ENCODE peak calls at places on chromosomes 4 and X, in six cellular contexts. U is body of pancreas; A is psoas muscle; M is adipocyte; Q is CD4-positive, alpha-beta memory T cell; V is IMR-90. J is an unnamed sample.

GRCh38 chr4:54516556-54517215 is 141.1 kb upstream of the KIT start:
- DNase-seq in V (peak; percentile 26), Q (no peak), A (no peak), M (no peak), U (no peak), J (no peak)

GRCh38 chr4:74531952-74532794 is 87.2 kb downstream of the AREG start:
- DNase-seq in Q (peak; percentile 22), U (no peak), A (no peak), V (peak; percentile 87), M (peak; percentile 91), J (peak; percentile 77)

GRCh38 chr4:174539571-174539970 is 17.3 kb upstream of the HPGD start:
- DNase-seq in Q (no peak), M (no peak), V (no peak), A (no peak), U (no peak), J (no peak)

GRCh38 chrX:109155161-109155560 is 326.7 kb downstream of the GUCY2F start:
- DNase-seq in Q (no peak), A (no peak), U (no peak), M (no peak), V (no peak), J (no peak)

GRCh38 chrX:21766101-21766500 is 8.2 kb upstream of the SMPX start:
- DNase-seq in Q (no peak), A (no peak), M (no peak), U (no peak), V (no peak), J (no peak)

GRCh38 chrX:107290019-107290418 is 83.6 kb downstream of the DNAAF6 start:
- DNase-seq in U (no peak), M (no peak), Q (no peak), A (no peak), V (no peak), J (no peak)

GRCh38 chr4:118954246-118954645 is 65.6 kb downstream of the SYNPO2 start:
- DNase-seq in V (peak; percentile 42), U (no peak), Q (no peak), A (no peak), M (peak; percentile 70), J (no peak)

GRCh38 chrX:2705461-2705860 is 14.4 kb downstream of the CD99 start:
- DNase-seq in M (no peak), A (no peak), Q (no peak), U (no peak), V (no peak), J (no peak)

GRCh38 chr4:54958236-54958635 is 167.2 kb downstream of the KDR start:
- DNase-seq in U (no peak), Q (peak; percentile 46), V (peak; percentile 22), M (no peak), A (no peak), J (no peak)

GRCh38 chrX:28590394-28590793 is 3.1 kb downstream of the IL1RAPL1 start:
- DNase-seq in A (no peak), U (no peak), Q (no peak), M (peak; percentile 13), V (peak; percentile 32), J (no peak)

GRCh38 chrX:15751160-15751819 is 13.2 kb downstream of the CA5B start:
- DNase-seq in V (peak; percentile 56), U (no peak), M (peak; percentile 64), A (no peak), Q (peak; percentile 87), J (peak; percentile 28)

GRCh38 chrX:1466971-1467561 is 14.4 kb upstream of the ASMTL start:
- DNase-seq in Q (peak; percentile 56), A (no peak), V (no peak), M (no peak), U (no peak), J (peak; percentile 49)

DNA sequence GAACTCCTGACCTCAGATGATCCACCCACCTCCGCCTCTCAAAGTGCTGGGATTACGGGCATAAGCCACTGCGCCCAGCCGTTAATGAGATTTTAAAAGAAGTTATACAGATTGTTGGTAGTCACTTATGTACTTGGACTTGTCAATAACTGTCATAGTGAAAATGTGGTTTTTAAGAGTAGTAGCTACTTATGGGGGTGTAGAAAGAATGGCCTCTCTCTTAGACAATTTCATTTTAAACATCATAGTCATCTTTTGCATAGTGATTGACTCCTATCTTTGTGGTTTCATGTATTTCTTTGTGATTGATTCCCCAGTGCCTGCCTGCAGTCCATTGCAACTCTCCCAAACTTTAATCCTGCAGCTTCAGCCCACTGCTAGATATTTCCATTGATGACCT is 17.4 kb downstream of the FAM199X start:
- DNase-seq in U (no peak), M (no peak), V (no peak), A (no peak), Q (no peak), J (no peak)
- H3K9me3 ChIP-seq in U (no peaks in the 10 kb centered on the region), M (peaks cover 5% of the 10 kb centered on the region), V (no peaks in the 10 kb centered on the region), A (peaks cover 3% of the 10 kb centered on the region), Q (no peaks in the 10 kb centered on the region), J (no peaks in the 10 kb centered on the region)

GRCh38 chrX:8984231-8984630 is 49.7 kb downstream of the FAM9B start:
- DNase-seq in U (no peak), A (no peak), Q (no peak), V (no peak), M (peak; percentile 21), J (no peak)

GRCh38 chrX:8981742-8982141 is 52.2 kb downstream of the FAM9B start:
- DNase-seq in A (no peak), Q (peak; percentile 3), M (no peak), U (no peak), V (peak; percentile 4), J (peak; percentile 6)
- H3K27me3 ChIP-seq in A (no peaks in the 10 kb centered on the region), Q (no peaks in the 10 kb centered on the region), M (peaks cover 10% of the 10 kb centered on the region), U (no peaks in the 10 kb centered on the region), V (no peaks in the 10 kb centered on the region), J (no peaks in the 10 kb centered on the region)

DNA sequence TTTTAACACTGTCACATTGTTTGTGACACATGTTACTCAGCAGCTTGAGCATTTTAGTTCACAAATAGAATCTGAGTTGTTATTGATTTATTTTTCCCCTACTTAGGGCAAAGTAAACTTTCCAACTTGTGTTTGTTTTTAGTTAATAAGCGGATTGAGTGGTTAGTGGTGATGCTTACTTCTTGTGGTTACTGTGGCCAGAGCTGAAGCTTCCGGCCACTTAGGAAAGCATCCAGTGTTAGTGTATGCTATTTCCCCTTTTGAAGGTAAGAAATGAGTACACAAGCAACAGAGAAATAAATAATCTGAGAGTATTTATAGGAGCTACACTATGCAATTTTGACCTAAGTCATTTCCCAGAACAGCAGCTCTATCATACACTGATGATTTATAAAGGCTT is 2464.5 kb downstream of the PCDH7 start:
- DNase-seq in V (no peak), U (no peak), Q (no peak), M (no peak), A (no peak), J (no peak)
- H3K9me3 ChIP-seq in V (peaks cover 13% of the 10 kb centered on the region), U (no peaks in the 10 kb centered on the region), Q (no peaks in the 10 kb centered on the region), M (peaks cover 7% of the 10 kb centered on the region), A (no peaks in the 10 kb centered on the region), J (peaks cover 8% of the 10 kb centered on the region)

GRCh38 chrX:50805316-50805715 is 8.7 kb downstream of the SHROOM4 start:
- DNase-seq in A (no peak), V (no peak), Q (no peak), U (no peak), M (no peak), J (no peak)

GRCh38 chrX:50799531-50799961 is 14.4 kb downstream of the SHROOM4 start:
- DNase-seq in A (no peak), U (no peak), V (peak; percentile 56), M (peak; percentile 54), Q (no peak), J (no peak)

GRCh38 chrX:50798782-50799181 is 15.2 kb downstream of the SHROOM4 start:
- DNase-seq in A (no peak), U (no peak), V (no peak), Q (no peak), M (no peak), J (peak; percentile 29)

GRCh38 chrX:50801135-50801534 is 12.9 kb downstream of the SHROOM4 start:
- DNase-seq in U (no peak), M (no peak), Q (no peak), V (no peak), A (no peak), J (no peak)
- H3K27me3 ChIP-seq in U (no peaks in the 10 kb centered on the region), M (peaks cover 6% of the 10 kb centered on the region), Q (no peaks in the 10 kb centered on the region), V (no peaks in the 10 kb centered on the region), A (no peaks in the 10 kb centered on the region), J (no peaks in the 10 kb centered on the region)

DNA sequence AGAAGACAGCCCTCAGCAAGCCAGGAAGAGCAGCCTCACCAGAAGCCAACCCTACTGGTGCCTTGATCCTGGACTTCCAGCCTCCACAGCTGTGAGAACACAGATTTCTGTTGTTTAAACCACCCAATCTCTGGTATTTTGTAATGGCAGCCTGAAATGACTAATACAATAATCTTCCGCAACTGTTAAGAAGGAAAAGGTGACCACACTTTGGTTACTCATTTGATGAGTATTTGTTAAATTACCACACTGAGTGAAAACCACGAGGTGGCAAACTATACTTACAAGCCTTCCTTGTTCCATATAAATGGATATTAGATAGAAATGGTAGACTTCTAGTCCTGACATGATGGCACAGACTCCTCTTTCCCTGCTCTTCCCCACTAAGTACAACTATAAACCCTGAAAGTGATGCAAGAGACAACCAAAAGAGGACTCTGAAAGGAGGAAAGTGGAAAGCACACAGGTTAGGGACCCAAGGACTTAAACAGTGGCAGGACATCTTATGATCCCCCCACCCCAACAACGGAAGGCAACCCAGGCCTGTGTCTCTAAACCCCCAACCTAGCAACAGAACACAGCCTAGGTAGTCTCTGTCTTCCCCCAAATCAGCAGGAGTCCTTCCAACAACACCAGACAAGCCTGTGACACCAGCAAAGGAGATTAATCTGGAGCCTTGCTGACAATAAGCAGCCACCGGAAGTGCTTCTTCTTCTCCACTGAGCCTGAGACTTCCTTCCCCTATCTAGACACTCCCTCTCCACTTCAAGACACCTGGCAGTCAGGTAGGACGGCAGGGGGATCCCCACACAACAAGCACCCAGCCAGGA is 12.3 kb downstream of the ZNF182 start:
- DNase-seq in A (no peak), Q (peak; percentile 3), V (peak; percentile 53), M (no peak), U (no peak), J (no peak)
- H3K9me3 ChIP-seq in A (peaks cover 3% of the 10 kb centered on the region), Q (no peaks in the 10 kb centered on the region), V (peaks cover 13% of the 10 kb centered on the region), M (peaks cover 80% of the 10 kb centered on the region), U (no peaks in the 10 kb centered on the region), J (no peaks in the 10 kb centered on the region)

GRCh38 chr4:7096264-7096663 is 28.4 kb upstream of the GRPEL1 start:
- DNase-seq in V (no peak), A (no peak), M (no peak), U (no peak), Q (no peak), J (no peak)

GRCh38 chr4:7089211-7089964 is 21.5 kb upstream of the GRPEL1 start:
- DNase-seq in Q (no peak), A (no peak), U (peak; percentile 36), V (no peak), M (no peak), J (no peak)

GRCh38 chr4:7095611-7096155 is 27.8 kb upstream of the GRPEL1 start:
- DNase-seq in U (no peak), Q (no peak), A (no peak), M (no peak), V (no peak), J (no peak)

GRCh38 chr4:7094931-7095330 is 27.1 kb upstream of the GRPEL1 start:
- DNase-seq in U (no peak), V (no peak), A (no peak), Q (no peak), M (peak; percentile 20), J (no peak)
- H3K27me3 ChIP-seq in U (no peaks in the 10 kb centered on the region), V (peaks cover 43% of the 10 kb centered on the region), A (no peaks in the 10 kb centered on the region), Q (no peaks in the 10 kb centered on the region), M (peaks cover 19% of the 10 kb centered on the region), J (no peaks in the 10 kb centered on the region)

GRCh38 chr4:11632015-11632414 is 203.3 kb upstream of the HS3ST1 start:
- DNase-seq in Q (no peak), M (no peak), A (no peak), U (no peak), V (no peak), J (no peak)
- H3K9me3 ChIP-seq in Q (no peaks in the 10 kb centered on the region), M (no peaks in the 10 kb centered on the region), A (no peaks in the 10 kb centered on the region), U (no peaks in the 10 kb centered on the region), V (peaks cover 1% of the 10 kb centered on the region), J (no peaks in the 10 kb centered on the region)